ENCODE peak calls at places on chromosomes 1 and 21, in seven cellular contexts. B, E, Z, K, C, D and U are unnamed samples.

GRCh38 chr1:196678510-196678884 is 26.7 kb downstream of the CFH start:
- DNase-seq in B (peak; percentile 24), E (no peak), Z (no peak), K (no peak), C (no peak), D (no peak), U (peak; percentile 70)

GRCh38 chr1:157504646-157505045 is 47.7 kb downstream of the FCRL5 start:
- DNase-seq in B (no peak), E (no peak), Z (no peak), K (no peak), C (no peak), D (no peak), U (no peak)

GRCh38 chr1:119962296-119962968 is 66.1 kb upstream of the ADAM30 start:
- DNase-seq in B (no peak), E (no peak), Z (no peak), K (no peak), C (no peak), D (no peak), U (peak; percentile 40)

GRCh38 chr1:2163205-2163604 is 31.4 kb downstream of the FAAP20 start:
- DNase-seq in B (no peak), E (no peak), Z (no peak), K (no peak), C (no peak), D (no peak), U (no peak)

GRCh38 chr1:88681223-88681622 is 2.9 kb upstream of the PKN2 start:
- DNase-seq in B (peak; percentile 24), E (no peak), Z (no peak), K (no peak), C (no peak), D (no peak), U (no peak)

GRCh38 chr1:209758360-209758759 is 2.5 kb downstream of the TRAF3IP3 start:
- DNase-seq in B (peak; percentile 9), E (no peak), Z (no peak), K (no peak), C (no peak), D (no peak), U (no peak)

GRCh38 chr1:2107586-2108212 is 57.5 kb downstream of the PRKCZ start:
- DNase-seq in B (no peak), E (no peak), Z (no peak), K (no peak), C (no peak), D (no peak), U (no peak)

GRCh38 chr1:205236526-205236925 is 8.8 kb downstream of the TMCC2 start:
- DNase-seq in B (no peak), E (no peak), Z (peak; percentile 29), K (no peak), C (no peak), D (no peak), U (no peak)

GRCh38 chr1:78079580-78079979 is 33.8 kb downstream of the GIPC2 start:
- DNase-seq in B (no peak), E (no peak), Z (no peak), K (no peak), C (no peak), D (no peak), U (peak; percentile 31)

GRCh38 chr1:53740621-53741105 is 1.7 kb upstream of the GLIS1 start:
- DNase-seq in B (no peak), E (no peak), Z (no peak), K (no peak), C (no peak), D (no peak), U (peak; percentile 91)

GRCh38 chr1:912740-913301 is 10.9 kb upstream of the SAMD11 start:
- DNase-seq in B (no peak), E (peak; percentile 55), Z (no peak), K (peak; percentile 4), C (no peak), D (peak; percentile 43), U (peak; percentile 37)

GRCh38 chr1:206878456-206878855 is 13.0 kb downstream of the IL20 start:
- DNase-seq in B (no peak), E (no peak), Z (no peak), K (no peak), C (peak; percentile 35), D (no peak), U (no peak)

GRCh38 chr1:38235705-38236104 is 189.1 kb upstream of the POU3F1 start:
- DNase-seq in B (peak; percentile 53), E (no peak), Z (no peak), K (no peak), C (no peak), D (no peak), U (peak; percentile 90)

GRCh38 chr1:61247881-61248752 is 165.8 kb downstream of the NFIA start:
- DNase-seq in B (no peak), E (peak; percentile 77), Z (no peak), K (no peak), C (no peak), D (no peak), U (no peak)

GRCh38 chr1:207789386-207789785 is 37.5 kb downstream of the CD46 start:
- DNase-seq in B (no peak), E (no peak), Z (no peak), K (no peak), C (no peak), D (no peak), U (no peak)

GRCh38 chr1:179228783-179229213 is 679 bp downstream of the ABL2 start:
- DNase-seq in B (no peak), E (peak; percentile 78), Z (no peak), K (no peak), C (no peak), D (peak; percentile 54), U (peak; percentile 29)

GRCh38 chr21:17834639-17835354 is 15.6 kb upstream of the C21orf91 start:
- DNase-seq in B (no peak), E (no peak), Z (no peak), K (no peak), C (no peak), D (no peak), U (no peak)

DNA sequence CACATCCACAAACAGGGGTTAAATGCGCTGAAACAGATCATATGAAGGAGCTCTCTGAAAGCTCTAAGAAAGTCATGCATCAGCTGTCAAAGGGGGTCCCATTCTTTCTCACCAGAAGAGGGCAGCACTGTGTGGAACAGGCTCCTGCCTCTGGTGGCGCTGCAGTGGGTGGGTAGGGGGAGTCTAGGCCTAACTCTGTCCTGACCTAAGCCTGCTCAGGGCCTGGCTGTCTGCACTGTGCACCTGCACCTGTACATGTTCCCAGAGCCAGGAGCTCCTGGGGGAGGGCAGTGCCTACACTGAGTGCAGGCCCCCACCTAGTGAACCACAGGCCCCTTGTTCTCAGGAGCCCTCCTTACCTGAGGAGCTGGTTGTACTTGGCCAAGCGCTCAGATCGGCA is 16.0 kb downstream of the ENO1 start:
- DNase-seq in B (no peak), E (peak; percentile 71), Z (peak; percentile 57), K (no peak), C (no peak), D (peak; percentile 70), U (no peak)
- TF ChIP-seq CTCF in B (peak; percentile 40), E (peak; percentile 67), Z (peak; percentile 66), K (no peak), C (peak; percentile 62), D (peak; percentile 69), U (peak; percentile 62)

DNA sequence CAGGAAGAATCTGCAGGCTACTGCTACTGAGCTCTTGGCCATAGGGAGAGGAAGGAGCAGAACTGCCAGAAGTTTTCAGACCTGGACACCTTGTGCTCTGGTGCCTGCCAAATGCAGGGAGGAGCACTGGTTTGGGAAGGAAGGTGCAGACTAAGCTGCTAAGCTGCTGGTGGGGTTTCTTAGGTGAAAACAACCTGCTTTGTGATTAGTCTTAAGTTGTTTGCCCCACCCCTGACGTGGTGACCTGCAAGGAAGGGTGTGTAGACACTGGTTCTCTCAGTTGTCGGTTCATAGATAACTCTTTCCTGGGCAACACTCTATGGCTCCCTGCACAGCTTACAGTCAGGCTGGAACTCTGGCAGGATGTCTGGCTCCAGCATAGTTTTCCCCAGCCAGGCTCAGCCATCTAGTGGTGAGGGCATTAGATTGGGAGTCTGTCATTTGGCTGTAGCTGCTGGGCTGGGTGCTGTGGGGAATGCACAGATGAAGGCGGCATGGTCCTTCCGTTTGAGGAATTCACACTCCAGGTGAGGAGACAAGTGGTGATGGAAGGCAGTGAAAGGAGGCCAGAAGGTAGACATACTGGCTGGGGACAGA is 10.3 kb upstream of the S100A10 start:
- DNase-seq in B (no peak), E (peak; percentile 16), Z (no peak), K (no peak), C (no peak), D (no peak), U (no peak)
- TF ChIP-seq CTCF in B (peak; percentile 20), E (peak; percentile 29), Z (no peak), K (no peak), C (no peak), D (no peak), U (peak; percentile 28)

GRCh38 chr1:64973061-64973647 is 6.8 kb upstream of the JAK1 start:
- DNase-seq in B (no peak), E (no peak), Z (no peak), K (no peak), C (no peak), D (no peak), U (no peak)
- TF ChIP-seq CTCF in B (no peak), E (no peak), Z (peak; percentile 17), K (no peak), C (no peak), D (no peak), U (no peak)

GRCh38 chr1:116764906-116765862 is 11.0 kb downstream of the CD2 start:
- DNase-seq in B (no peak), E (no peak), Z (no peak), K (no peak), C (no peak), D (no peak), U (no peak)

GRCh38 chr1:116765962-116766361 is 11.7 kb downstream of the CD2 start:
- DNase-seq in B (peak; percentile 42), E (no peak), Z (no peak), K (no peak), C (no peak), D (no peak), U (peak; percentile 47)

GRCh38 chr1:116763116-116763786 is 9.0 kb downstream of the CD2 start:
- DNase-seq in B (no peak), E (no peak), Z (no peak), K (no peak), C (no peak), D (no peak), U (no peak)

GRCh38 chr1:116763787-116764465 is 9.7 kb downstream of the CD2 start:
- DNase-seq in B (no peak), E (peak; percentile 53), Z (no peak), K (no peak), C (peak; percentile 31), D (peak; percentile 37), U (no peak)

DNA sequence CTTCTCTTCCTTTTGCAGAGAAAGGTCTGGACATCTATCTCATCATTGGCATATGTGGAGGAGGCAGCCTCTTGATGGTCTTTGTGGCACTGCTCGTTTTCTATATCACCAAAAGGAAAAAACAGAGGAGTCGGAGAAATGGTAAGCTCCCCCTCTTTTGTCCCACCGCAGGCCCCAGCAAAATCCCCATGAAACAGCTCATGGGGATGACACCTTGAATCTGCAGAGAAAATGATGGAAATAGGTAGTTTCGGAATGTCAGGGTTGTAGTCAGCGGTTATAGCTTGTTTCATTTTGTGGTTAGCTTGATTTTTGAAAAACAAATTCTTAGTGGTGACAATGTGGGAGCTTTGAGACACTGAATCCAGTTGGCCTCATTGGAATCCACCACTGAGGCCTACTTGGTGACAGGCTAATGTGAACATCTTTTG is 10.3 kb downstream of the CD2 start:
- DNase-seq in B (no peak), E (no peak), Z (no peak), K (no peak), C (peak; percentile 73), D (no peak), U (no peak)
- TF ChIP-seq CTCF in B (no peak), E (no peak), Z (peak; percentile 7), K (no peak), C (no peak), D (no peak), U (no peak)

GRCh38 chr1:52238887-52239707 is 97.2 kb downstream of the ZFYVE9 start:
- DNase-seq in B (no peak), E (no peak), Z (no peak), K (no peak), C (no peak), D (no peak), U (peak; percentile 24)
- TF ChIP-seq CTCF in B (no peak), E (no peak), Z (no peak), K (no peak), C (no peak), D (no peak), U (no peak)